ENCODE peak calls at places on chromosomes 5 and 9, in eight cellular contexts. Y is upper lobe of right lung; A is fibroblast of lung; I is GM12865; B is cardiac fibroblast; X is CD4-positive, alpha-beta T cell; M is BE2C; U is kidney. G is an unnamed sample.

GRCh38 chr5:143456952-143457547 is 53.6 kb upstream of the NR3C1 start:
- DNase-seq in Y (no peak), A (peak), I (no peak), B (peak), X (no peak), M (no peak), U (no peak), G (no peak)

GRCh38 chr9:91312717-91313325 is 48.9 kb downstream of the AUH start:
- DNase-seq in Y (no peak), A (no peak), I (no peak), B (no peak), X (no peak), M (peak), U (no peak), G (no peak)

GRCh38 chr5:143775258-143775657 is 36.7 kb upstream of the HMHB1 start:
- DNase-seq in Y (no peak), A (peak), I (peak), B (no peak), X (no peak), M (no peak), U (no peak), G (peak)

GRCh38 chr9:8262625-8263622 is 463.3 kb upstream of the DMAC1 start:
- DNase-seq in Y (no peak), A (peak), I (no peak), B (peak), X (no peak), M (no peak), U (no peak), G (no peak)

GRCh38 chr5:42241636-42242035 is 181.6 kb upstream of the GHR start:
- DNase-seq in Y (no peak), A (no peak), I (no peak), B (no peak), X (no peak), M (no peak), U (no peak), G (no peak)

GRCh38 chr5:86881493-86882090 is 263.9 kb downstream of the COX7C start:
- DNase-seq in Y (no peak), A (no peak), I (no peak), B (peak), X (no peak), M (no peak), U (no peak), G (no peak)

GRCh38 chr5:62948294-62948693 is 369.7 kb downstream of the LRRC70 start:
- DNase-seq in Y (no peak), A (no peak), I (no peak), B (no peak), X (no peak), M (no peak), U (no peak), G (no peak)

GRCh38 chr5:39947657-39948056 is 522.9 kb upstream of the DAB2 start:
- DNase-seq in Y (no peak), A (peak), I (no peak), B (peak), X (no peak), M (no peak), U (no peak), G (no peak)

GRCh38 chr9:90985631-90986030 is 184.0 kb downstream of the SYK start:
- DNase-seq in Y (no peak), A (peak), I (no peak), B (no peak), X (no peak), M (no peak), U (no peak), G (no peak)

GRCh38 chr9:107751522-107752235 is 262.1 kb upstream of the KLF4 start:
- DNase-seq in Y (no peak), A (peak), I (peak), B (peak), X (no peak), M (no peak), U (no peak), G (no peak)

GRCh38 chr5:143033535-143034260 is 263.5 kb downstream of the ARHGAP26 start:
- DNase-seq in Y (no peak), A (peak), I (no peak), B (peak), X (no peak), M (no peak), U (no peak), G (no peak)

GRCh38 chr9:6676254-6676928 is 30.9 kb upstream of the GLDC start:
- DNase-seq in Y (no peak), A (no peak), I (no peak), B (no peak), X (no peak), M (no peak), U (no peak), G (no peak)

GRCh38 chr9:123395276-123396006 is 39.4 kb downstream of the CRB2 start:
- DNase-seq in Y (no peak), A (no peak), I (no peak), B (no peak), X (no peak), M (peak), U (no peak), G (peak)

GRCh38 chr9:111759762-111760639 is 34.7 kb downstream of the SHOC1 start:
- DNase-seq in Y (no peak), A (peak), I (peak), B (peak), X (peak), M (peak), U (no peak), G (peak)

GRCh38 chr5:178418471-178419010 is 171.7 kb downstream of the COL23A1 start:
- DNase-seq in Y (no peak), A (no peak), I (no peak), B (no peak), X (no peak), M (no peak), U (peak), G (no peak)

GRCh38 chr5:119318256-119318914 is 37.4 kb upstream of the TNFAIP8 start:
- DNase-seq in Y (no peak), A (no peak), I (peak), B (no peak), X (no peak), M (no peak), U (no peak), G (no peak)

GRCh38 chr9:94135222-94135621 is 51.0 kb downstream of the PTPDC1 start:
- DNase-seq in Y (no peak), A (peak), I (no peak), B (peak), X (no peak), M (no peak), U (no peak), G (no peak)

GRCh38 chr5:138981606-138982005 is 106.5 kb upstream of the LRRTM2 start:
- DNase-seq in Y (no peak), A (no peak), I (no peak), B (peak), X (no peak), M (no peak), U (no peak), G (no peak)

GRCh38 chr5:173670130-173670591 is 53.7 kb upstream of the BOD1 start:
- DNase-seq in Y (no peak), A (peak), I (no peak), B (peak), X (no peak), M (no peak), U (no peak), G (no peak)

GRCh38 chr5:132487841-132488555 is 2.6 kb downstream of the IRF1 start:
- DNase-seq in Y (peak), A (no peak), I (peak), B (no peak), X (no peak), M (no peak), U (no peak), G (no peak)

GRCh38 chr9:35923927-35924763 is 14.9 kb downstream of the SPAAR start:
- DNase-seq in Y (no peak), A (peak), I (no peak), B (peak), X (no peak), M (no peak), U (no peak), G (peak)

GRCh38 chr9:125260564-125260963 is 1.1 kb upstream of the GAPVD1 start:
- DNase-seq in Y (no peak), A (peak), I (no peak), B (no peak), X (no peak), M (no peak), U (no peak), G (no peak)

GRCh38 chr9:800561-800960 is 40.9 kb upstream of the DMRT1 start:
- DNase-seq in Y (no peak), A (no peak), I (no peak), B (no peak), X (no peak), M (no peak), U (no peak), G (peak)

GRCh38 chr5:127296321-127296720 is 5.7 kb downstream of the MEGF10 start:
- DNase-seq in Y (no peak), A (peak), I (no peak), B (no peak), X (no peak), M (no peak), U (no peak), G (peak)

GRCh38 chr5:16727937-16728336 is 111.1 kb upstream of the RETREG1 start:
- DNase-seq in Y (no peak), A (no peak), I (peak), B (peak), X (no peak), M (no peak), U (peak), G (no peak)

GRCh38 chr9:79694208-79694607 is 122.4 kb downstream of the TLE4 start:
- DNase-seq in Y (no peak), A (no peak), I (no peak), B (no peak), X (no peak), M (no peak), U (no peak), G (no peak)

GRCh38 chr5:26553079-26553478 is 485.3 kb downstream of the CDH9 start:
- DNase-seq in Y (no peak), A (no peak), I (no peak), B (no peak), X (no peak), M (peak), U (no peak), G (peak)

GRCh38 chr9:132194508-132194907 is 32.6 kb downstream of the NTNG2 start:
- DNase-seq in Y (no peak), A (no peak), I (no peak), B (no peak), X (no peak), M (no peak), U (no peak), G (no peak)

GRCh38 chr9:99748251-99748650 is 73.4 kb upstream of the NR4A3 start:
- DNase-seq in Y (no peak), A (no peak), I (no peak), B (no peak), X (no peak), M (no peak), U (no peak), G (no peak)

GRCh38 chr5:31492824-31493223 is 39.1 kb downstream of the DROSHA start:
- DNase-seq in Y (no peak), A (peak), I (no peak), B (peak), X (no peak), M (no peak), U (no peak), G (no peak)

GRCh38 chr5:90519081-90519480 is 10.3 kb downstream of the LYSMD3 start:
- DNase-seq in Y (no peak), A (no peak), I (no peak), B (no peak), X (no peak), M (no peak), U (no peak), G (peak)

GRCh38 chr5:133950821-133951612 is 17.4 kb downstream of the C5orf15 start:
- DNase-seq in Y (no peak), A (peak), I (no peak), B (peak), X (no peak), M (no peak), U (no peak), G (no peak)

GRCh38 chr5:172802585-172803176 is 31.4 kb upstream of the ERGIC1 start:
- DNase-seq in Y (no peak), A (peak), I (no peak), B (peak), X (no peak), M (no peak), U (no peak), G (peak)

GRCh38 chr5:86689103-86689729 is 71.5 kb downstream of the COX7C start:
- DNase-seq in Y (no peak), A (no peak), I (no peak), B (no peak), X (no peak), M (no peak), U (no peak), G (no peak)

GRCh38 chr9:78666818-78667429 is 370.0 kb downstream of the PSAT1 start:
- DNase-seq in Y (no peak), A (no peak), I (no peak), B (no peak), X (no peak), M (no peak), U (no peak), G (no peak)

GRCh38 chr5:154157483-154158378 is 32.8 kb upstream of the GALNT10 start:
- DNase-seq in Y (no peak), A (no peak), I (no peak), B (no peak), X (no peak), M (no peak), U (no peak), G (no peak)
- TF ChIP-seq CTCF in Y (peak), A (no peak), I (peak), B (peak), X (peak), M (peak), U (no peak), G (peak)

GRCh38 chr5:34452170-34452828 is 203.8 kb upstream of the RAI14 start:
- DNase-seq in Y (no peak), A (peak), I (peak), B (peak), X (no peak), M (no peak), U (no peak), G (peak)
- TF ChIP-seq CTCF in Y (peak), A (peak), I (peak), B (peak), X (no peak), M (peak), U (peak), G (peak)

GRCh38 chr5:78318337-78318736 is 23.8 kb upstream of the AP3B1 start:
- DNase-seq in Y (no peak), A (no peak), I (no peak), B (no peak), X (no peak), M (no peak), U (no peak), G (no peak)
- TF ChIP-seq CTCF in Y (no peak), A (no peak), I (no peak), B (no peak), X (no peak), M (no peak), U (no peak), G (no peak)

GRCh38 chr5:141343242-141343952 is at the start of gene PCDHGA3:
- DNase-seq in Y (no peak), A (peak), I (peak), B (peak), X (no peak), M (peak), U (no peak), G (peak)
- TF ChIP-seq CTCF in Y (peak), A (peak), I (no peak), B (peak), X (no peak), M (peak), U (no peak), G (peak)

DNA sequence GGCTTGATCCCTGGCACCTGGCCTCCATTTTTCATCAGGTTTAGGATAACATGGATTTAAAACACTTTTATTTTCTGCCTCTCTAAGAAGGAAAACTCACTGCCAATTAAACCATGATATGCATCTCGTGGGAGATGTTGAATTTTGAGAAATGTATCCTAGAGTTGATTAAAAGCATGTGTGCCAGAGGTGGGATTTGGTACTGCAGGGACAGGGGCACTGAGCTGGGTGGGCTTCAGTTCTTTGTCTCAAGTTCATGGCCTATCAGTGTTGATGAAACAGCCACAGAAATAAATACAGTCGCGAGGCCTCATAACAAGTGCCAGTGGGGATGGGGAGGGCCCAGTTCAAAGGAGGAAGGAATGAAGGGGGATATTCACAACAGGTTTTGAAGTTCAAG is 34.9 kb downstream of the POLR1E start:
- DNase-seq in Y (no peak), A (no peak), I (no peak), B (no peak), X (no peak), M (no peak), U (peak), G (no peak)
- TF ChIP-seq CTCF in Y (no peak), A (no peak), I (no peak), B (no peak), X (no peak), M (peak), U (no peak), G (no peak)

GRCh38 chr5:146466521-146467349 is 19.6 kb downstream of the TCERG1 start:
- DNase-seq in Y (no peak), A (peak), I (no peak), B (peak), X (no peak), M (no peak), U (no peak), G (peak)
- TF ChIP-seq CTCF in Y (peak), A (peak), I (no peak), B (peak), X (peak), M (peak), U (peak), G (peak)

DNA sequence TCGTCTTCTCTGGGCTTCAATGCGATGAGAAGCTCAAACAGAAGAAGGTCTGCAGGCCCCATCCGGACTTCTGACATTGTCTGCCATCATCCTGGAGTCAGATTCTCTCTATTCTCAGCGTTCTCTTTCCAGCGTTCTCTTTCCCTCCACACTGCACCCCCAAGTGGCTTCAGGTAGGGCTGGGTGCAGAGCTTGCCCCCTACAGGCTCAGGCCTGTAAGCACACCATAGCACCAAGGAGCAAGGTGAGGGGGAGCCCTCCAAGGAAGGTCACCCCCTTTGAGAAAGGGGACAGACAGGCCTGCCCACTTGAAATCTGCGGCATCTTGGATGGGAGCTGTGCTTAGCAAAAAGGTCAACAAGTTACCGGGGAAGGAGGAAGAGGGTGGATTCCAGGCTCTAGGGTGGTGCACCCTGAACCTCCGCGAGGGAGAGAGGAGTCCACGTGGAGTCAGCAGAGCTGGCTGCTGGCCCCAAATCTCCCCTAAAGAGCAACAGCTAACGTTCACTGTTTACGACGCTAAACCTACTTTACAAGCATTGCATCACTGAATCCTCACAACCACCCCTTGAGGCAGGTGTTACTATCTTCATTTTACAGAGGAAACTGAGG is 27.5 kb downstream of the GPX3 start:
- DNase-seq in Y (no peak), A (peak), I (peak), B (peak), X (peak), M (peak), U (peak), G (peak)
- TF ChIP-seq CTCF in Y (peak), A (peak), I (peak), B (peak), X (peak), M (peak), U (peak), G (peak)

DNA sequence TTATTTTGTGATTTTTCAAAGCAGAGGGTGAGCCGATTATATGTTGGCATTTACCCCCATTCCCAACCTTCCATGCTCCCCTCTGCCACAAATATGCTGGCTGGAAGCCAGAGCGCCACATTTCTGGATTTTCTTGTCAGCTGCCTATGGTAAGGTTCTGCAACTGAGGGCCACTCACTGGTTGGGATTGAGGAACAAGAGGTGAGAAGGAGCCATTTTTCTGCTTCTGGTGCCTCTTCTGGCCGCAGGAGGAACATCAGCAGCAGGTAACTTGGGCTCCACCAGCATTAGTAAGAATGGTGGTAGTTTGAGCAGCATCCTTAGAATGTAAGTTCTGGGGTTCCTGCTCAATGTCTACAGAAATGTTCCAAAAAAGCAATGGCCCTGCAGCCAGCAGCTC is 159.5 kb upstream of the MAST4 start:
- DNase-seq in Y (no peak), A (no peak), I (peak), B (no peak), X (no peak), M (peak), U (no peak), G (peak)
- TF ChIP-seq CTCF in Y (peak), A (no peak), I (peak), B (peak), X (no peak), M (peak), U (peak), G (peak)

GRCh38 chr5:123665822-123666371 is 153.9 kb downstream of the CSNK1G3 start:
- DNase-seq in Y (no peak), A (no peak), I (peak), B (no peak), X (no peak), M (no peak), U (no peak), G (peak)
- TF ChIP-seq CTCF in Y (no peak), A (no peak), I (no peak), B (no peak), X (no peak), M (no peak), U (no peak), G (peak)